ENCODE peak calls at places on chromosomes 7 and 10, in four cellular contexts. T is OCI-LY7, O is right atrium auricular region, F is Caco-2. U is an unnamed sample.

GRCh38 chr10:14658331-14659122 is 116.2 kb downstream of the FAM107B start:
- DNase-seq in T (peak), O (no peak), F (no peak), U (no peak)

GRCh38 chr10:43606323-43607198 is at the start of gene ZNF485:
- DNase-seq in T (peak), O (peak), F (peak), U (peak)

GRCh38 chr10:15482168-15482567 is 111.1 kb upstream of the FAM171A1 start:
- DNase-seq in T (no peak), O (no peak), F (no peak), U (no peak)

GRCh38 chr7:55964261-55964801 is at the start of gene NIPSNAP2:
- DNase-seq in T (peak), O (no peak), F (peak), U (no peak)

GRCh38 chr7:45088821-45089313 is at the start of gene NACAD:
- DNase-seq in T (no peak), O (no peak), F (no peak), U (no peak)

GRCh38 chr7:40880581-40880980 is 745.8 kb downstream of the SUGCT start:
- DNase-seq in T (no peak), O (no peak), F (no peak), U (no peak)

GRCh38 chr10:128274938-128275337 is 148.7 kb upstream of the MKI67 start:
- DNase-seq in T (no peak), O (peak), F (no peak), U (no peak)

GRCh38 chr10:488081-488932 is 201.2 kb downstream of the DIP2C start:
- DNase-seq in T (no peak), O (no peak), F (peak), U (no peak)

GRCh38 chr7:151503902-151504714 is 15.6 kb downstream of the RHEB start:
- DNase-seq in T (no peak), O (peak), F (no peak), U (no peak)

GRCh38 chr7:22723171-22723601 is 3.8 kb upstream of the IL6 start:
- DNase-seq in T (no peak), O (peak), F (no peak), U (no peak)

GRCh38 chr10:48804740-48805182 is 120.1 kb downstream of the WDFY4 start:
- DNase-seq in T (no peak), O (no peak), F (no peak), U (peak)

GRCh38 chr10:86481761-86482160 is 39.8 kb downstream of the WAPL start:
- DNase-seq in T (no peak), O (no peak), F (no peak), U (no peak)

GRCh38 chr10:7593068-7593467 is 73.7 kb downstream of the ITIH5 start:
- DNase-seq in T (no peak), O (no peak), F (no peak), U (no peak)

GRCh38 chr10:46326971-46327370 is 40.2 kb downstream of the ANTXRL start:
- DNase-seq in T (no peak), O (no peak), F (no peak), U (no peak)

GRCh38 chr10:113922787-113923570 is 68.5 kb downstream of the NHLRC2 start:
- DNase-seq in T (peak), O (no peak), F (no peak), U (no peak)

GRCh38 chr10:77541247-77541646 is 96.4 kb downstream of the KCNMA1 start:
- DNase-seq in T (no peak), O (no peak), F (no peak), U (no peak)

GRCh38 chr7:92634125-92634710 is 44.0 kb upstream of the FAM133B start:
- DNase-seq in T (no peak), O (no peak), F (no peak), U (no peak)

GRCh38 chr10:31749293-31749692 is 179.3 kb downstream of the ARHGAP12 start:
- DNase-seq in T (no peak), O (no peak), F (no peak), U (no peak)

GRCh38 chr10:33913194-33913593 is 578.7 kb upstream of the NRP1 start:
- DNase-seq in T (no peak), O (no peak), F (no peak), U (no peak)

GRCh38 chr7:88184848-88185304 is 35.0 kb downstream of the SRI start:
- DNase-seq in T (no peak), O (no peak), F (no peak), U (no peak)

GRCh38 chr7:1883031-1883761 is 213.1 kb downstream of the ELFN1 start:
- DNase-seq in T (no peak), O (no peak), F (no peak), U (no peak)

GRCh38 chr7:50826371-50827172 is 43.9 kb upstream of the GRB10 start:
- DNase-seq in T (no peak), O (no peak), F (no peak), U (no peak)

GRCh38 chr7:76310102-76310957 is 7.9 kb downstream of the HSPB1 start:
- DNase-seq in T (peak), O (no peak), F (no peak), U (no peak)

GRCh38 chr10:112131361-112131760 is 52.2 kb downstream of the GPAM start:
- DNase-seq in T (no peak), O (no peak), F (no peak), U (no peak)

GRCh38 chr10:49613160-49613881 is 516 bp upstream of the CHAT start:
- DNase-seq in T (no peak), O (no peak), F (peak), U (no peak)

GRCh38 chr10:944034-944831 is 12.7 kb upstream of the LARP4B start:
- DNase-seq in T (no peak), O (peak), F (no peak), U (no peak)

GRCh38 chr7:106620034-106620433 is 40.9 kb downstream of the CCDC71L start:
- DNase-seq in T (no peak), O (no peak), F (no peak), U (no peak)

GRCh38 chr10:21078410-21079329 is 181.6 kb upstream of the NEBL start:
- DNase-seq in T (peak), O (peak), F (peak), U (no peak)

GRCh38 chr7:91327341-91327740 is 63.1 kb downstream of the FZD1 start:
- DNase-seq in T (no peak), O (no peak), F (no peak), U (no peak)

GRCh38 chr10:73992899-73993788 is 4.8 kb upstream of the VCL start:
- DNase-seq in T (no peak), O (no peak), F (no peak), U (no peak)

GRCh38 chr10:71390921-71391690 is 5.6 kb upstream of the CDH23 start:
- DNase-seq in T (no peak), O (peak), F (peak), U (no peak)

GRCh38 chr10:1374901-1375804 is 319.0 kb downstream of the WDR37 start:
- DNase-seq in T (no peak), O (peak), F (no peak), U (peak)

DNA sequence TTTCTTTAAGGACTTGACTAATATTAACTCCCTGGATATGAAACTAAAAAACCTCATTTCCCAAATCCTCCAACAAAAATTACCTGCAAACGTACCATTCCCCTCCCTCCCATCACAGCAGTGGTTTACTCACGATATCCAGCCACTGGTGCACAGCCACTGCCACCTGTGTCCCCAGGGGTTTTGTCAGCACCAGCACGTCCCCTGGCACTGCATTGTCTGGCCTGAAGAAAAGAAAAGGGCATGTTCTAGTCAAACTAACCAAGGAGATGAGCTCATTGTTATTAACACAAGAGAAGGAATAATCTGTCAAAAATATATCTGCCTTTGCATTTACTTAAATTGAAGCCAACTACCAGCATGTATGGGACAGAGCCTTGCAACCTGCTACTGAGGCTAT is 18.5 kb downstream of the SEPHS1 start:
- DNase-seq in T (no peak), O (no peak), F (no peak), U (no peak)
- TF ChIP-seq CTCF in T (no peak), O (no peak), F (no peak), U (no peak)

GRCh38 chr7:96949766-96950165 is 55.6 kb upstream of the DLX6 start:
- DNase-seq in T (no peak), O (no peak), F (no peak), U (no peak)
- TF ChIP-seq CTCF in T (no peak), O (no peak), F (no peak), U (no peak)

GRCh38 chr7:5656233-5656632 is 125.2 kb downstream of the RNF216 start:
- DNase-seq in T (no peak), O (no peak), F (no peak), U (no peak)
- TF ChIP-seq CTCF in T (no peak), O (no peak), F (no peak), U (no peak)

GRCh38 chr7:48384180-48384752 is 213.0 kb downstream of the ABCA13 start:
- DNase-seq in T (no peak), O (no peak), F (no peak), U (no peak)
- TF ChIP-seq CTCF in T (no peak), O (no peak), F (no peak), U (no peak)

GRCh38 chr10:69938541-69938991 is 114.1 kb upstream of the MACROH2A2 start:
- DNase-seq in T (no peak), O (no peak), F (no peak), U (no peak)

GRCh38 chr10:69936091-69936490 is 116.6 kb upstream of the MACROH2A2 start:
- DNase-seq in T (peak), O (no peak), F (no peak), U (no peak)

GRCh38 chr10:69939481-69939880 is 113.2 kb upstream of the MACROH2A2 start:
- DNase-seq in T (no peak), O (no peak), F (no peak), U (no peak)

GRCh38 chr10:69939033-69939432 is 113.6 kb upstream of the MACROH2A2 start:
- DNase-seq in T (no peak), O (no peak), F (no peak), U (no peak)

DNA sequence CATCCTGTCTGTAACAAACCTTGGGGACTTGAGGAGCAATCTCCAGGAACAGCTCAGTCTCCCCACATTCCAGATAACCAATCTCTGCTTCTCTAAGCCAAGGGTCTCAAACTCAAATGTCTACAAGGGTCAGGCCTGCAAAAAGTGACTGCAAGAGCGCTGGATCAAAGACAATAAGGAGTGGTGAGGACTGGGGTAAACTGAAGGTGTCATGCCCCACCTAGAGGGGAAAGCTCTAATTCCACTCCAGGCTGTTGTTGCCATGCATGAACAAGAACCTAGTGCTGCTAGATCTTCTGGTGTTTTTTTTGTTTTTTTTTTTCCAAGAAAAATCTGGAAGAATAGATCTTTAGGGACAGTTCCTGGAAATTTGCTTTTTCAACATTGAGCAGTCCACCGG is 117.9 kb upstream of the MACROH2A2 start:
- DNase-seq in T (no peak), O (no peak), F (no peak), U (no peak)
- TF ChIP-seq CTCF in T (no peak), O (no peak), F (no peak), U (no peak)

DNA sequence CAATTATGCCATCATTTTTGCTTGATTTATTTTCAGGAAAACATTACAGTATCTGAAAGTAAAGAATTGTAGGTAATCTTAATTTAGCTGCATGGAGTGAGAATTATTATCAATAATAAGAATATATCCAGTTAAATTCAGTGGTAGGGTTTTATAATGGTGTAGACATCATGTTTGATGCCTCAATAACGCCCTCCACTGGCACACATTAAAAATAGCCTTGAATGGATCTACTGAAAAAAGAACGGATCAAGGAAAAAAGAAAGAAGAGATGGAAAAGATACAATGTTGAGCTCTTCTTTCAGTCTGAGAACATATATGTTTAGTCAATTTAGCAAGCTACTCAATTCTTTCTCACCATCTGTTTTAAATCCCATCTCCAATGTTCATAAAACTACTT is 319.2 kb downstream of the CDC14C start:
- DNase-seq in T (no peak), O (no peak), F (no peak), U (no peak)
- TF ChIP-seq CTCF in T (peak), O (no peak), F (no peak), U (no peak)

U was measured in esophagus muscularis mucosa.